ENCODE peak calls at places on chromosomes 7 and 10, in four cellular contexts. One of them, this sample, is unnamed.

GRCh38 chr10:79050896-79051555 is 17.7 kb upstream of the ZMIZ1 start:
- DNase-seq in WERI-Rb-1: no peak
- DNase-seq in psoas muscle: peak; percentile 51
- DNase-seq in lower lobe of right lung: peak; percentile 42
- DNase-seq in this sample: peak; percentile 1

GRCh38 chr10:113052076-113052830 is 102.2 kb downstream of the TCF7L2 start:
- DNase-seq in psoas muscle: no peak
- DNase-seq in WERI-Rb-1: no peak
- DNase-seq in lower lobe of right lung: no peak
- DNase-seq in this sample: no peak

GRCh38 chr10:118412918-118413317 is 70.8 kb upstream of the FAM204A start:
- DNase-seq in WERI-Rb-1: no peak
- DNase-seq in psoas muscle: no peak
- DNase-seq in lower lobe of right lung: no peak
- DNase-seq in this sample: no peak

GRCh38 chr7:41058986-41059741 is 643.7 kb downstream of the INHBA start:
- DNase-seq in lower lobe of right lung: no peak
- DNase-seq in WERI-Rb-1: no peak
- DNase-seq in psoas muscle: no peak
- DNase-seq in this sample: no peak

GRCh38 chr10:126734957-126735356 is 64.5 kb upstream of the C10orf90 start:
- DNase-seq in psoas muscle: no peak
- DNase-seq in lower lobe of right lung: no peak
- DNase-seq in WERI-Rb-1: no peak
- DNase-seq in this sample: no peak

GRCh38 chr10:33239257-33239656 is 95.2 kb downstream of the NRP1 start:
- DNase-seq in lower lobe of right lung: no peak
- DNase-seq in psoas muscle: no peak
- DNase-seq in WERI-Rb-1: no peak
- DNase-seq in this sample: no peak

GRCh38 chr7:129423700-129424410 is 10.4 kb upstream of the STRIP2 start:
- DNase-seq in psoas muscle: no peak
- DNase-seq in lower lobe of right lung: no peak
- DNase-seq in WERI-Rb-1: no peak
- DNase-seq in this sample: no peak

GRCh38 chr7:149854611-149855367 is 16.6 kb downstream of the ZNF862 start:
- DNase-seq in psoas muscle: no peak
- DNase-seq in WERI-Rb-1: peak; percentile 86
- DNase-seq in lower lobe of right lung: peak; percentile 82
- DNase-seq in this sample: no peak

GRCh38 chr10:50497758-50498157 is 126.0 kb downstream of the SGMS1 start:
- DNase-seq in psoas muscle: no peak
- DNase-seq in WERI-Rb-1: no peak
- DNase-seq in lower lobe of right lung: no peak
- DNase-seq in this sample: no peak

GRCh38 chr7:76054129-76055120 is 6.5 kb downstream of the MDH2 start:
- DNase-seq in lower lobe of right lung: no peak
- DNase-seq in psoas muscle: peak; percentile 72
- DNase-seq in WERI-Rb-1: no peak
- DNase-seq in this sample: no peak

GRCh38 chr10:127977368-127978009 is 70.6 kb downstream of the PTPRE start:
- DNase-seq in lower lobe of right lung: peak; percentile 79
- DNase-seq in WERI-Rb-1: peak; percentile 64
- DNase-seq in psoas muscle: peak; percentile 91
- DNase-seq in this sample: no peak

GRCh38 chr7:76259124-76260086 is 43.1 kb upstream of the HSPB1 start:
- DNase-seq in psoas muscle: no peak
- DNase-seq in WERI-Rb-1: no peak
- DNase-seq in lower lobe of right lung: no peak
- DNase-seq in this sample: peak; percentile 47

GRCh38 chr7:48084727-48085432 is 4.2 kb upstream of the UPP1 start:
- DNase-seq in lower lobe of right lung: no peak
- DNase-seq in WERI-Rb-1: no peak
- DNase-seq in psoas muscle: peak; percentile 68
- DNase-seq in this sample: no peak

GRCh38 chr7:55130079-55130476 is 111.3 kb downstream of the EGFR start:
- DNase-seq in lower lobe of right lung: no peak
- DNase-seq in WERI-Rb-1: no peak
- DNase-seq in psoas muscle: no peak
- DNase-seq in this sample: no peak

GRCh38 chr10:125038637-125039036 is 96.7 kb downstream of the ZRANB1 start:
- DNase-seq in WERI-Rb-1: no peak
- DNase-seq in lower lobe of right lung: peak; percentile 74
- DNase-seq in psoas muscle: peak; percentile 88
- DNase-seq in this sample: no peak

GRCh38 chr7:37943905-37944736 is 23.7 kb downstream of the EPDR1 start:
- DNase-seq in WERI-Rb-1: no peak
- DNase-seq in psoas muscle: no peak
- DNase-seq in lower lobe of right lung: no peak
- DNase-seq in this sample: peak; percentile 28

GRCh38 chr10:117137911-117138642 is at the start of gene VAX1:
- DNase-seq in lower lobe of right lung: no peak
- DNase-seq in psoas muscle: no peak
- DNase-seq in WERI-Rb-1: peak; percentile 60
- DNase-seq in this sample: peak; percentile 61

GRCh38 chr10:112261281-112261822 is 21.8 kb upstream of the TECTB start:
- DNase-seq in psoas muscle: no peak
- DNase-seq in lower lobe of right lung: no peak
- DNase-seq in WERI-Rb-1: no peak
- DNase-seq in this sample: no peak

GRCh38 chr10:76302936-76303656 is 871.7 kb downstream of the LRMDA start:
- DNase-seq in WERI-Rb-1: no peak
- DNase-seq in lower lobe of right lung: no peak
- DNase-seq in psoas muscle: no peak
- DNase-seq in this sample: no peak

GRCh38 chr7:3154881-3155494 is 111.3 kb upstream of the CARD11 start:
- DNase-seq in lower lobe of right lung: no peak
- DNase-seq in psoas muscle: no peak
- DNase-seq in WERI-Rb-1: peak; percentile 44
- DNase-seq in this sample: no peak

GRCh38 chr10:92219516-92219915 is 71.4 kb downstream of the CPEB3 start:
- DNase-seq in WERI-Rb-1: no peak
- DNase-seq in lower lobe of right lung: no peak
- DNase-seq in psoas muscle: no peak
- DNase-seq in this sample: no peak

GRCh38 chr7:69967152-69967591 is 368.9 kb downstream of the AUTS2 start:
- DNase-seq in WERI-Rb-1: no peak
- DNase-seq in lower lobe of right lung: peak; percentile 45
- DNase-seq in psoas muscle: peak; percentile 47
- DNase-seq in this sample: no peak

GRCh38 chr7:2873146-2873545 is 29.0 kb upstream of the GNA12 start:
- DNase-seq in psoas muscle: no peak
- DNase-seq in lower lobe of right lung: no peak
- DNase-seq in WERI-Rb-1: no peak
- DNase-seq in this sample: no peak

GRCh38 chr10:104309980-104310978 is 28.0 kb downstream of the ITPRIP start:
- DNase-seq in psoas muscle: peak; percentile 91
- DNase-seq in WERI-Rb-1: no peak
- DNase-seq in lower lobe of right lung: no peak
- DNase-seq in this sample: no peak

GRCh38 chr10:24008164-24009066 is 200.5 kb upstream of the KIAA1217 start:
- DNase-seq in WERI-Rb-1: no peak
- DNase-seq in lower lobe of right lung: no peak
- DNase-seq in psoas muscle: no peak
- DNase-seq in this sample: no peak

GRCh38 chr10:29649561-29650551 is 15.1 kb upstream of the SVIL start:
- DNase-seq in psoas muscle: no peak
- DNase-seq in WERI-Rb-1: no peak
- DNase-seq in lower lobe of right lung: no peak
- DNase-seq in this sample: no peak

GRCh38 chr7:90994121-90994520 is 270.1 kb upstream of the FZD1 start:
- DNase-seq in WERI-Rb-1: no peak
- DNase-seq in lower lobe of right lung: no peak
- DNase-seq in psoas muscle: no peak
- DNase-seq in this sample: no peak

GRCh38 chr10:54368984-54369383 is 432.0 kb downstream of the PCDH15 start:
- DNase-seq in psoas muscle: no peak
- DNase-seq in lower lobe of right lung: no peak
- DNase-seq in WERI-Rb-1: no peak
- DNase-seq in this sample: no peak
- TF ChIP-seq CTCF in psoas muscle: no peak
- TF ChIP-seq CTCF in lower lobe of right lung: no peak
- TF ChIP-seq CTCF in WERI-Rb-1: no peak
- TF ChIP-seq CTCF in this sample: no peak

DNA sequence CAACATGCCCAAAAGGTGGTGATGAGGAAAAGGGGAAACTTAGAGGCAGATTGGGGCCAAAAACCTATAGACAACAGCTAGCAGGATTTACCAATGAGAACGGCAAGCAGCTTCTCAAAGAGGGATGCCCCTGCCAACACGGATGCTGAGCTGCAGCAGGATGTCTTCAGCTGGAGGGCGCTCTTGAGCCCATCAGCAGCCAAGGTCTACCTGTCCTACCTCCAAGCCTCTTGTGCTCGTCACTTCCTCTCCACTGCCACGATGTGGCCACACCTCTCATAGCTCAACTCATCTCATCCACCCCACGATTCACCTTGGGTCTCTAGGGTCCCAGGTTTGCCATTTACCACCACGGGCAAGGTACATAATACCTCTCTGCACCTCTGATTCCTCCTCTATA is 36.5 kb downstream of the DLG5 start:
- DNase-seq in psoas muscle: no peak
- DNase-seq in lower lobe of right lung: no peak
- DNase-seq in WERI-Rb-1: peak; percentile 36
- DNase-seq in this sample: no peak
- TF ChIP-seq CTCF in psoas muscle: no peak
- TF ChIP-seq CTCF in lower lobe of right lung: no peak
- TF ChIP-seq CTCF in WERI-Rb-1: peak; percentile 78
- TF ChIP-seq CTCF in this sample: no peak

DNA sequence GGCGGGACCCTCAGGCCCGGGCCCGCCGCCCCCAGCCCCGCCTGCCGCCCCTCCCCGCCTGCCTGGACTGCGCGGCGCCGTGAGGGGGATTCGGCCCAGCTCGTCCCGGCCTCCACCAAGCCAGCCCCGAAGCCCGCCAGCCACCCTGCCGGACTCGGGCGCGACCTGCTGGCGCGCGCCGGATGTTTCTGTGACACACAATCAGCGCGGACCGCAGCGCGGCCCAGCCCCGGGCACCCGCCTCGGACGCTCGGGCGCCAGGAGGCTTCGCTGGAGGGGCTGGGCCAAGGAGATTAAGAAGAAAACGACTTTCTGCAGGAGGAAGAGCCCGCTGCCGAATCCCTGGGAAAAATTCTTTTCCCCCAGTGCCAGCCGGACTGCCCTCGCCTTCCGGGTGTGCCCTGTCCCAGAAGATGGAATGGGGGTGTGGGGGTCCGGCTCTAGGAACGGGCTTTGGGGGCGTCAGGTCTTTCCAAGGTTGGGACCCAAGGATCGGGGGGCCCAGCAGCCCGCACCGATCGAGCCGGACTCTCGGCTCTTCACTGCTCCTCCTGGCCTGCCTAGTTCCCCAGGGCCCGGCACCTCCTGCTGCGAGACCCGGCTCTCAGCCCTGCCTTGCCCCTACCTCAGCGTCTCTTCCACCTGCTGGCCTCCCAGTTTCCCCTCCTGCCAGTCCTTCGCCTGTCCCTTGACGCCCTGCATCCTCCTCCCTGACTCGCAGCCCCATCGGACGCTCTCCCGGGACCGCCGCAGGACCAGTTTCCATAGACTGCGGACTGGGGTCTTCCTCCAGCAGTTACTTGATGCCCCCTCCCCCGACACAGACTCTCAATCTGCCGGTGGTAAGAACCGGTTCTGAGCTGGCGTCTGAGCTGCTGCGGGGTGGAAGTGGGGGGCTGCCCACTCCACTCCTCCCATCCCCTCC is 82.7 kb downstream of the PAX2 start:
- DNase-seq in WERI-Rb-1: peak; percentile 68
- DNase-seq in lower lobe of right lung: no peak
- DNase-seq in psoas muscle: no peak
- DNase-seq in this sample: peak; percentile 77
- TF ChIP-seq CTCF in WERI-Rb-1: peak; percentile 15
- TF ChIP-seq CTCF in lower lobe of right lung: no peak
- TF ChIP-seq CTCF in psoas muscle: no peak
- TF ChIP-seq CTCF in this sample: no peak

GRCh38 chr7:121126801-121127534 is 138.5 kb downstream of the CPED1 start:
- DNase-seq in WERI-Rb-1: no peak
- DNase-seq in psoas muscle: no peak
- DNase-seq in lower lobe of right lung: no peak
- DNase-seq in this sample: no peak
- TF ChIP-seq CTCF in WERI-Rb-1: no peak
- TF ChIP-seq CTCF in psoas muscle: no peak
- TF ChIP-seq CTCF in lower lobe of right lung: no peak
- TF ChIP-seq CTCF in this sample: no peak